ENCODE peak calls at places on chromosomes 4 and X, in seven cellular contexts. H is neuronal stem cell, Z is H9, O is mesendoderm, N is H1, C is mesenchymal stem cell, W is trophoblast cell. S is an unnamed sample.

GRCh38 chr4:174604198-174604597 is 81.9 kb upstream of the HPGD start:
- DNase-seq in H (no peak), Z (no peak), O (peak), N (no peak), C (peak), W (peak), S (peak)

GRCh38 chrX:105781794-105782193 is 40.5 kb upstream of the NRK start:
- DNase-seq in H (no peak), Z (no peak), O (no peak), N (no peak), C (no peak), W (no peak), S (no peak)

GRCh38 chr4:150090836-150091235 is 12.6 kb downstream of the DCLK2 start:
- DNase-seq in H (no peak), Z (no peak), O (no peak), N (no peak), C (peak), W (peak), S (peak)

GRCh38 chrX:20218809-20219505 is 47.8 kb downstream of the RPS6KA3 start:
- DNase-seq in H (no peak), Z (no peak), O (peak), N (no peak), C (peak), W (peak), S (peak)

GRCh38 chr4:140238353-140239041 is 84.5 kb upstream of the MAML3 start:
- DNase-seq in H (peak), Z (peak), O (peak), N (no peak), C (no peak), W (no peak), S (peak)

GRCh38 chr4:10186228-10187214 is 69.9 kb upstream of the WDR1 start:
- DNase-seq in H (no peak), Z (no peak), O (no peak), N (no peak), C (no peak), W (peak), S (no peak)

GRCh38 chrX:70434914-70435586 is 9.6 kb upstream of the DLG3 start:
- DNase-seq in H (no peak), Z (no peak), O (peak), N (no peak), C (peak), W (no peak), S (peak)

GRCh38 chr4:181685911-181686310 is 557.3 kb upstream of the TENM3 start:
- DNase-seq in H (no peak), Z (no peak), O (peak), N (no peak), C (peak), W (peak), S (peak)

GRCh38 chr4:8122746-8123145 is 35.9 kb downstream of the ABLIM2 start:
- DNase-seq in H (no peak), Z (no peak), O (no peak), N (no peak), C (no peak), W (no peak), S (no peak)

GRCh38 chr4:8121236-8122015 is 37.2 kb downstream of the ABLIM2 start:
- DNase-seq in H (no peak), Z (no peak), O (no peak), N (no peak), C (no peak), W (no peak), S (no peak)

GRCh38 chr4:8125526-8126056 is 33.0 kb downstream of the ABLIM2 start:
- DNase-seq in H (no peak), Z (no peak), O (no peak), N (no peak), C (no peak), W (no peak), S (no peak)

GRCh38 chr4:8123389-8123788 is 35.2 kb downstream of the ABLIM2 start:
- DNase-seq in H (peak), Z (no peak), O (peak), N (no peak), C (no peak), W (no peak), S (no peak)

GRCh38 chr4:8123865-8124264 is 34.7 kb downstream of the ABLIM2 start:
- DNase-seq in H (no peak), Z (no peak), O (no peak), N (no peak), C (no peak), W (no peak), S (no peak)
- H2BK5ac ChIP-seq in H (peak), Z (no peak), O (no peak), N (no peak), C (no peak), W (no peak), S (no peak)

DNA sequence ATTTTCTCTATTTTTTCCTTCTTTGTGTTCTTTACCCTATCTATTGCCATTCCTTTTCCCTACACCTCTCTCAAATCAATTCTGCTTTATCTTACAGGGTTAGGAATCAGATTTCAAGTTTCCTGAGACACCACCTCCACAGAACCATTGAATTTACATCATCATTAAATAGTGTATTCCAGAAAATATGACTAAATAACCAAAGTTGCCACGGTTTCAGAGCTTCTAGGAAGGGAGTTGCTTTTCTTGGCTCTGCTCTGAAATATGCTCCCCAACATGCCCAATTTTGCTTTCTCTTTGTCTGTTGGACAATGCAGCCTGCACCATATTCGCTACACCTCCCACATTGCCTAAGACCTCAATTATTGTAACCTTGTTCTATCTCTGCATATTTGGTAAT is 124.8 kb upstream of the ACSL4 start:
- DNase-seq in H (no peak), Z (no peak), O (no peak), N (no peak), C (no peak), W (no peak), S (peak)
- H2BK5ac ChIP-seq in H (no peak), Z (no peak), O (no peak), N (no peak), C (no peak), W (no peak), S (peak)

GRCh38 chrX:118570209-118570608 is 74.6 kb downstream of the DOCK11 start:
- DNase-seq in H (no peak), Z (no peak), O (no peak), N (no peak), C (no peak), W (no peak), S (no peak)
- H2BK5ac ChIP-seq in H (no peak), Z (no peak), O (no peak), N (no peak), C (no peak), W (no peak), S (no peak)

DNA sequence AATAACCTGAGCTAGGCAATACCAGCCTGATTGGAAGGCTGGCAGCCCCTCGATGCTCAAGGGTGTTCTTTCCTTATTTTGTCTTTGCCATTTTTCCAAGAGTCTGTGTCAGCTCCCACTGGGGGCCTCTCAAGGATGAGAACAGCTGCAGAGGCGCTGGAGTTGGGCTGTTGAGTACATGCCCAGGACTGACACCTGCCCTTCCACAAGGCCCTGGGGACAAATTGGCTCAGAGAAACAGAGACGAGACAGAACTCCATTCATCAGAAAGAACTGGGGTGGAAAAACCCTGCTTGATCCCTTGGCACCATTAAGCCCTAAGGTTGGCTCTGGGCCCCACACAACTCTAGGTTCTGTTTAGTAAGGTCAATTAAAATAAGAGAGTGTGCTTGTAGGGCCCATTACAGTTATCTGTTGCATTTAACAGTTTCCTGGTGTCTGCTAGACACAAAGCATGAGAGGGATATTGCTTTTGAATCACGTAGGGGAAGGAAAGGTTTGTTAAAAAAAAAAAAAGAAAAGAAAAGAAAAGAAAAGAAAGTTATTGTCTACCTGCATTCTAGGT is 63.5 kb downstream of the DCX start:
- DNase-seq in H (no peak), Z (no peak), O (no peak), N (no peak), C (no peak), W (no peak), S (no peak)
- H2BK5ac ChIP-seq in H (no peak), Z (no peak), O (no peak), N (no peak), C (no peak), W (no peak), S (no peak)

DNA sequence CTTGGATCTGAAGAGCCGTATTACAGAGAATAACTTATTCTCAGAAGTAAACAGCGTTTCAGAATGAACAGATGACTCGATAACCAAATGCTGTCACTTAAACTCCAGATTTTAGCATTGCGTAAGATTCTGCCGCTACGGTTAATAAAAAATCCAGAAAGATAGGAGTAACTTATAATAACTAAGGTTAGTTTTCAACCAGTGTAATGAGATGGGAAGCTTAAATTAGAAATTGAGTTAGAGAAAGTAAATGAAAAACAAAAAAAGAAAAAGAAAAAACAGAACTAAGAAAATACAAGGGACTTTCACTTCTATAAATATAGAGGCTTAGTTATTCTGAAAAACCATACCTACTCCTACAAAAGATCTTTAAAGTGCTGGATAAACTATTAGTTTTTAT is 13.1 kb upstream of the PARM1 start:
- DNase-seq in H (no peak), Z (no peak), O (no peak), N (no peak), C (no peak), W (no peak), S (no peak)
- H2BK5ac ChIP-seq in H (no peak), Z (no peak), O (no peak), N (no peak), C (no peak), W (no peak), S (no peak)

GRCh38 chrX:12824944-12825343 is 33.7 kb downstream of the PRPS2 start:
- DNase-seq in H (no peak), Z (no peak), O (peak), N (no peak), C (no peak), W (no peak), S (no peak)

GRCh38 chrX:12819231-12819630 is 28.0 kb downstream of the PRPS2 start:
- DNase-seq in H (no peak), Z (no peak), O (peak), N (no peak), C (no peak), W (peak), S (no peak)

GRCh38 chrX:12825801-12826200 is 34.6 kb downstream of the PRPS2 start:
- DNase-seq in H (no peak), Z (no peak), O (peak), N (no peak), C (peak), W (peak), S (peak)

DNA sequence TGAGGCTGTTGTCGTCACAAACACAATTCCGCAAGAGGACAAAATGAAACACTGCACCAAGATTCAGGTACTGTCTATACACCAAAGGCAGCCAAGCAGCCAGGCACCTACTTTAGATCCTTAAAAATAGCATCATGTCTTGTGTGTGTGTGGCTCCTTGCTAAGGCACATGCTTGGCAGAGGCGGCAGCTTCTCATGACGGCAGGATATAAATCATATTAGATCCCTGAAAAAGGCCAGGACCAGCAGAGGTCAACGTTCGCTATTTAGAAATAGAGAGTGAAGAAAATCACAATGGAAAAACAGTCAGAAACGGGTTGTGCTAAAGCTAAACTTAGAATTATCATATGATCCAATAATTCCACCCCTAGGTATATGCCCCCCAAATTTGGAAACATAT is 29.5 kb downstream of the PRPS2 start:
- DNase-seq in H (no peak), Z (no peak), O (no peak), N (no peak), C (no peak), W (no peak), S (no peak)
- H2BK5ac ChIP-seq in H (no peak), Z (no peak), O (no peak), N (no peak), C (no peak), W (no peak), S (no peak)

GRCh38 chrX:140495739-140496138 is 9.1 kb downstream of the SOX3 start:
- DNase-seq in H (no peak), Z (no peak), O (no peak), N (no peak), C (no peak), W (no peak), S (no peak)
- H2BK5ac ChIP-seq in H (no peak), Z (no peak), O (no peak), N (no peak), C (no peak), W (no peak), S (no peak)

DNA sequence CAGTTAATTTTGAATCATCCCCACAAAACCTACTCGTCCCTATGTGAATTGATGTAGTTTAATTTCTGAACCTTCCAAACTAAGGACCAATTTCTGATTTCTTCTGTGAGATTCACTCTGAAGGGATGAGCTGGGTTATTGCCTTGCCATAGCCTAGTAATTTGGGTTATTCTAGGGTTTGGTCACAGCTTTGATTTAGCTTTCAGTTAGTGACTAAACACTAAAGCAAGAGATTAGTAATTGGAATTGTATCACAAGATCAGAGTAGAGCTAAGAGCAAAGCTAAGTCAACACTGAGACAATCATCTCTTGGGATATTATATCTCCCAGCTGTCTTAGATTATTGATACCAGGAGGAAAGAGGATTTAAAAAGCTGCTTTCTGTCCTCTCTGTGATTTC is 588.0 kb downstream of the CCSER1 start:
- DNase-seq in H (no peak), Z (no peak), O (no peak), N (no peak), C (no peak), W (no peak), S (no peak)
- H2BK5ac ChIP-seq in H (no peak), Z (no peak), O (no peak), N (no peak), C (no peak), W (no peak), S (no peak)

GRCh38 chr4:102503301-102503746 is 2.2 kb downstream of the NFKB1 start:
- DNase-seq in H (no peak), Z (no peak), O (no peak), N (no peak), C (no peak), W (no peak), S (no peak)

GRCh38 chr4:102504941-102505340 is 3.8 kb downstream of the NFKB1 start:
- DNase-seq in H (no peak), Z (no peak), O (no peak), N (no peak), C (no peak), W (no peak), S (no peak)

GRCh38 chr4:102501635-102502382 is 650 bp downstream of the NFKB1 start:
- DNase-seq in H (peak), Z (peak), O (peak), N (no peak), C (peak), W (peak), S (peak)

GRCh38 chr4:102505708-102506107 is 4.5 kb downstream of the NFKB1 start:
- DNase-seq in H (no peak), Z (no peak), O (no peak), N (no peak), C (no peak), W (no peak), S (no peak)

DNA sequence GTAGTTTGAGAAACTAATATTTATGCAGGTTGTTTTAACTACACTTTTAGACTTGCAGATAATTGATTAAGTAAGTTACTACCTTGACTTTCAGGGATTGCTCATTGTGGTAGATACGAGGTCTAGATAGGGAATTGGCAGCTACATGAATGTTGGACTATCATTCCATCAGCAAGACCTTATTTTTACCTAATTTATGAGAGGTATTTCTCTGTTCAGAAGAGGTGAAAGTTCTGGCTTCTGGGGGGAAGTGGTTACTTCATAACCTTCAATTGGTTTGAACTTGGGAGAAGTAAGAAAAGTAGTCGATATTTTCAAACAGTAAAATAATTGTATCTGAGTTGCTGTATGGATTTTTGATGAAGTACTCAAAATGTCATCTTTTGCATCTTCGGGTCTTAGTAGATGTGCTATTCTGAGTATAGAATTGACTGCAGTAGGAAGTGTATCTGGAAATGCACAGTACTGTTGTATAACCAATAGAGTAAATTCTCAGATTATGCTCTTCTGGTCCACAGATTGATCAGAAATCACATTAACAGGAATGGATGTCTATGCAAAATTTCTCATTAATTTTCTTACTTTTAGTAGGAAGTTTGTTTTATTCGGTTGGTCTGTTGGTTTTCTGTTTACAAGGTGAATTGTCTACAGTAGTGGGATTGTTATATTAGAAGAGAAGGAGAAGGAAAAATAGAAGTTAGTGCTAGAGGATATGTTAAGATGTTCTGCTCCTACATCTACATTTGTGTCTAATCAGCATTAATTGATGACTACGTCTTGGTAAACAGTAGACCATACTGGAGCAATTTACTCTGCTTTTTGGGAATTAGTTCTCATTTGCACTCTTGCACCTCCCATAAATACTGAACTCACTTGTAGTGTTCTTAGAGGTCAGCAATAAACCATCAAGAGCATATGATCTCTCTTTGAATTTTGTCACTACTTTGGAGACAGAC is 3.0 kb downstream of the NFKB1 start:
- DNase-seq in H (no peak), Z (no peak), O (no peak), N (no peak), C (peak), W (no peak), S (no peak)
- H2BK5ac ChIP-seq in H (no peak), Z (no peak), O (no peak), N (no peak), C (no peak), W (no peak), S (no peak)

S was measured in IMR-90.